ENCODE peak calls at places on chromosome 7, in six cellular contexts. G is tibial artery, D is IMR-90, N is PC-3, P is body of pancreas, O is WERI-Rb-1. J is an unnamed sample.
A peak's percentile ranks its signal among the peaks of the same experiment; 100 is the strongest.

GRCh38 chr7:157397751-157398691 is 61.2 kb downstream of the DNAJB6 start:
- DNase-seq in P (peak; percentile 32), N (peak; percentile 65), G (peak; percentile 72), D (peak; percentile 81), O (peak; percentile 58), J (peak; percentile 60)

GRCh38 chr7:131513245-131514061 is 43.0 kb downstream of the PODXL start:
- DNase-seq in O (peak; percentile 82), G (peak; percentile 90), N (peak; percentile 83), P (peak; percentile 95), D (peak; percentile 81), J (peak; percentile 92)

GRCh38 chr7:27600247-27600646 is 62.4 kb downstream of the HIBADH start:
- DNase-seq in N (no peak), O (no peak), P (no peak), D (no peak), G (no peak), J (no peak)

GRCh38 chr7:114181280-114181679 is 233.3 kb upstream of the FOXP2 start:
- DNase-seq in D (no peak), P (no peak), O (no peak), N (no peak), G (no peak), J (no peak)

GRCh38 chr7:91286432-91286831 is 22.2 kb downstream of the FZD1 start:
- DNase-seq in D (no peak), P (no peak), N (no peak), O (no peak), G (no peak), J (no peak)

GRCh38 chr7:99848420-99849216 is 20.8 kb downstream of the CYP3A43 start:
- DNase-seq in P (no peak), D (no peak), G (no peak), O (no peak), N (no peak), J (no peak)

GRCh38 chr7:139453673-139454321 is 29.7 kb downstream of the KLRG2 start:
- DNase-seq in G (peak; percentile 77), D (no peak), N (no peak), P (peak; percentile 8), O (no peak), J (peak; percentile 33)

GRCh38 chr7:152902054-152902453 is 142.5 kb downstream of the ACTR3B start:
- DNase-seq in P (no peak), D (no peak), O (no peak), N (no peak), G (peak; percentile 34), J (no peak)

GRCh38 chr7:76069238-76069638 is 21.3 kb downstream of the MDH2 start:
- DNase-seq in N (peak; percentile 97), P (peak; percentile 45), O (peak; percentile 41), G (peak; percentile 73), D (peak; percentile 97), J (no peak)

GRCh38 chr7:80135306-80136104 is 874 bp downstream of the GNAI1 start:
- DNase-seq in D (peak; percentile 32), N (peak; percentile 18), G (peak; percentile 65), P (peak; percentile 16), O (peak; percentile 16), J (no peak)

GRCh38 chr7:111159426-111159825 is 68.5 kb downstream of the LRRN3 start:
- DNase-seq in D (peak; percentile 69), O (no peak), N (peak; percentile 17), P (no peak), G (no peak), J (no peak)

GRCh38 chr7:98323597-98324322 is 42.3 kb downstream of the BRI3 start:
- DNase-seq in O (peak; percentile 49), N (no peak), P (no peak), D (peak; percentile 31), G (peak; percentile 41), J (no peak)

GRCh38 chr7:80107278-80107677 is 27.4 kb upstream of the GNAI1 start:
- DNase-seq in P (no peak), N (no peak), O (no peak), D (no peak), G (no peak), J (no peak)

GRCh38 chr7:46071076-46071475 is 150.0 kb upstream of the IGFBP3 start:
- DNase-seq in G (no peak), N (no peak), D (no peak), O (no peak), P (no peak), J (no peak)

GRCh38 chr7:32293833-32294232 is 196.3 kb downstream of the LSM5 start:
- DNase-seq in O (no peak), D (no peak), G (no peak), P (no peak), N (no peak), J (peak; percentile 35)

GRCh38 chr7:36309716-36310115 is 79.9 kb upstream of the ANLN start:
- DNase-seq in N (no peak), G (no peak), O (no peak), D (no peak), P (no peak), J (no peak)

GRCh38 chr7:23261843-23262452 is 15.4 kb downstream of the GPNMB start:
- DNase-seq in N (peak; percentile 72), P (peak; percentile 61), D (peak; percentile 67), O (peak; percentile 60), G (peak; percentile 68), J (peak; percentile 60)

GRCh38 chr7:27921081-27921836 is 181.3 kb downstream of the TAX1BP1 start:
- DNase-seq in P (peak; percentile 61), O (peak; percentile 55), G (no peak), D (peak; percentile 92), N (peak; percentile 90), J (no peak)

GRCh38 chr7:123557631-123558505 is at the start of gene NDUFA5:
- DNase-seq in D (peak; percentile 99), N (peak; percentile 98), G (peak; percentile 99), P (peak; percentile 99), O (peak; percentile 98), J (peak; percentile 96)

GRCh38 chr7:100966542-100967291 is 2.6 kb upstream of the MUC12 start:
- DNase-seq in D (no peak), G (no peak), O (no peak), P (no peak), N (no peak), J (peak; percentile 39)

GRCh38 chr7:42691030-42691639 is 220.7 kb downstream of the C7orf25 start:
- DNase-seq in P (peak; percentile 20), N (peak; percentile 73), G (no peak), D (peak; percentile 39), O (peak; percentile 27), J (no peak)

GRCh38 chr7:73683916-73684693 is 708 bp downstream of the BUD23 start:
- DNase-seq in G (no peak), P (no peak), D (no peak), N (no peak), O (no peak), J (no peak)

GRCh38 chr7:98420966-98421612 is 20.2 kb upstream of the BAIAP2L1 start:
- DNase-seq in D (no peak), N (peak; percentile 90), P (peak; percentile 92), G (no peak), O (peak; percentile 84), J (peak; percentile 72)

GRCh38 chr7:40658731-40659130 is 523.9 kb downstream of the SUGCT start:
- DNase-seq in P (no peak), O (no peak), N (peak; percentile 5), D (peak; percentile 57), G (no peak), J (no peak)

GRCh38 chr7:50826371-50827172 is 43.9 kb upstream of the GRB10 start:
- DNase-seq in G (no peak), O (no peak), N (peak; percentile 96), D (peak; percentile 87), P (no peak), J (no peak)

GRCh38 chr7:55065511-55066229 is 46.9 kb downstream of the EGFR start:
- DNase-seq in N (peak; percentile 92), D (peak; percentile 94), O (no peak), P (no peak), G (no peak), J (no peak)

GRCh38 chr7:4739528-4739992 is 35.9 kb upstream of the AP5Z1 start:
- DNase-seq in N (no peak), P (peak; percentile 61), O (peak; percentile 28), G (no peak), D (peak; percentile 38), J (no peak)

GRCh38 chr7:2157473-2158279 is 75.1 kb downstream of the MAD1L1 start:
- DNase-seq in N (peak; percentile 91), G (peak; percentile 81), O (no peak), D (peak; percentile 96), P (peak; percentile 37), J (peak; percentile 46)

GRCh38 chr7:115662676-115663075 is 367.9 kb downstream of the TFEC start:
- DNase-seq in O (no peak), G (no peak), N (no peak), D (peak; percentile 3), P (no peak), J (no peak)

GRCh38 chr7:100370303-100370702 is 3.0 kb upstream of the PILRA start:
- DNase-seq in D (no peak), O (no peak), N (no peak), G (no peak), P (no peak), J (no peak)

GRCh38 chr7:45071528-45071927 is 17.2 kb downstream of the NACAD start:
- DNase-seq in N (no peak), O (no peak), P (no peak), D (no peak), G (peak; percentile 33), J (no peak)

GRCh38 chr7:85275204-85275603 is 88.3 kb upstream of the SEMA3D start:
- DNase-seq in G (no peak), D (no peak), P (no peak), N (no peak), O (no peak), J (no peak)

GRCh38 chr7:835491-836401 is 3.5 kb downstream of the SUN1 start:
- DNase-seq in G (no peak), N (peak; percentile 73), O (peak; percentile 84), P (no peak), D (no peak), J (no peak)

GRCh38 chr7:133742709-133743538 is 384.2 kb upstream of the LRGUK start:
- DNase-seq in D (peak; percentile 36), G (no peak), P (no peak), N (peak; percentile 42), O (peak; percentile 9), J (no peak)
- TF ChIP-seq CTCF in D (peak; percentile 52), G (peak; percentile 10), P (no peak), N (peak; percentile 77), O (peak; percentile 45), J (peak; percentile 62)

DNA sequence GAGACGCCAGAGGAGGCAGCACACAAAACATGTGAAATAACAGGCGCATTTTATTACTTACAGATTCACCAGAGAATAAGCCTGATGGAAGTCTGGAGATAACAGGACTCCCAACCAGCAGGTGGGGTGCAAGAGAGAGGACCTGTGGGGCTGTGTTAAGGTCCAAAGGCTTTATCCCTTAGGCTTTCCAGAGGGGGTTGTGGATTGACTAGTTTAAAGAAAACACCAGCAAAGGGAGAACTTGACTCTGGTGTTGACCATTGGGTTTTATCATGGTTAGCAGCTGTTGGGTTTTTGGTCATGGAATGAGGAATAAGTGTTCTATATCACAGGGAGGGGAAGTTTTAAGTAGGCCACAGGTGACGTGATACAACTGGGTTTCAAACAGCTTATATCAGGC is 1.6 kb upstream of the CRPPA start:
- DNase-seq in O (no peak), D (no peak), P (no peak), G (no peak), N (no peak), J (no peak)
- TF ChIP-seq CTCF in O (peak; percentile 10), D (no peak), P (no peak), G (no peak), N (no peak), J (no peak)

GRCh38 chr7:33982425-33982786 is 77.1 kb downstream of the BMPER start:
- DNase-seq in O (peak; percentile 31), N (peak; percentile 50), P (no peak), D (peak; percentile 76), G (no peak), J (no peak)
- TF ChIP-seq CTCF in O (peak; percentile 60), N (peak; percentile 63), P (no peak), D (peak; percentile 74), G (no peak), J (peak; percentile 53)

GRCh38 chr7:93117327-93117726 is 452 bp downstream of the SAMD9 start:
- DNase-seq in G (no peak), N (no peak), P (no peak), O (no peak), D (no peak), J (no peak)
- TF ChIP-seq CTCF in G (no peak), N (no peak), P (no peak), O (no peak), D (no peak), J (no peak)

J was measured in glutamatergic neuron.